ENCODE peak calls at places on chromosomes 2 and 18, in four cellular contexts. P is ACHN; F is GM23248; T is activated CD4-positive, alpha-beta T cell treated with anti-CD3 and anti-CD28 coated beads for 48 hours. L is an unnamed sample.

GRCh38 chr2:234146087-234146826 is 95.8 kb downstream of the SPP2 start:
- DNase-seq in P (peak), F (peak), T (no peak), L (peak)

GRCh38 chr2:137838255-137839092 is 125.8 kb upstream of the HNMT start:
- DNase-seq in P (peak), F (peak), T (no peak), L (peak)

GRCh38 chr2:65845442-65846182 is 413.2 kb upstream of the SPRED2 start:
- DNase-seq in P (no peak), F (no peak), T (no peak), L (no peak)

GRCh38 chr2:213834331-213834730 is 550.1 kb downstream of the SPAG16 start:
- DNase-seq in P (peak), F (peak), T (no peak), L (peak)

GRCh38 chr2:7661532-7661931 is 744.3 kb downstream of the RNF144A start:
- DNase-seq in P (no peak), F (no peak), T (no peak), L (no peak)

GRCh38 chr18:21096760-21097159 is 14.9 kb downstream of the ROCK1 start:
- DNase-seq in P (no peak), F (no peak), T (no peak), L (no peak)

GRCh38 chr18:22115573-22115972 is 53.8 kb upstream of the GATA6 start:
- DNase-seq in P (no peak), F (no peak), T (no peak), L (no peak)

GRCh38 chr2:42792087-42792582 is 248 bp downstream of the HAAO start:
- DNase-seq in P (no peak), F (peak), T (peak), L (peak)

GRCh38 chr2:232420463-232421188 is 14.0 kb downstream of the ALPG start:
- DNase-seq in P (no peak), F (peak), T (peak), L (peak)

GRCh38 chr2:135839713-135840112 is 2.7 kb upstream of the LCT start:
- DNase-seq in P (no peak), F (peak), T (no peak), L (no peak)

GRCh38 chr2:64296150-64296500 is 151.9 kb upstream of the PELI1 start:
- DNase-seq in P (no peak), F (no peak), T (peak), L (no peak)

GRCh38 chr2:100416939-100417744 is at the start of gene CHST10:
- DNase-seq in P (peak), F (peak), T (peak), L (peak)

GRCh38 chr18:36762074-36762473 is 66.7 kb downstream of the TPGS2 start:
- DNase-seq in P (no peak), F (peak), T (peak), L (no peak)

GRCh38 chr2:32824415-32824814 is 122.3 kb upstream of the LTBP1 start:
- DNase-seq in P (no peak), F (no peak), T (no peak), L (no peak)

GRCh38 chr18:50582500-50582899 is 22.6 kb downstream of the MAPK4 start:
- DNase-seq in P (no peak), F (no peak), T (no peak), L (no peak)

GRCh38 chr2:136025057-136025973 is 39.9 kb upstream of the DARS1 start:
- DNase-seq in P (no peak), F (no peak), T (peak), L (peak)

GRCh38 chr2:9757430-9758287 is 85.6 kb upstream of the TAF1B start:
- DNase-seq in P (no peak), F (peak), T (no peak), L (peak)

GRCh38 chr2:129457277-129457818 is 522.1 kb upstream of the RAB6C start:
- DNase-seq in P (no peak), F (no peak), T (no peak), L (no peak)

GRCh38 chr2:1591978-1592907 is 152.1 kb downstream of the PXDN start:
- DNase-seq in P (peak), F (peak), T (no peak), L (peak)

GRCh38 chr18:57107141-57107832 is 39.6 kb upstream of the BOD1L2 start:
- DNase-seq in P (peak), F (peak), T (no peak), L (peak)

GRCh38 chr2:60984717-60985116 is 32.8 kb upstream of the PEX13 start:
- DNase-seq in P (no peak), F (no peak), T (no peak), L (no peak)

L was measured in epithelial cell of esophagus.